ENCODE peak calls at places on chromosome X, in four cellular contexts. H is HepG2, F is GM23338, R is cardiac fibroblast. K is an unnamed sample.

GRCh38 chrX:34918856-34919255 is 23.7 kb upstream of the FAM47B start:
- DNase-seq in F (peak; percentile 68), H (peak; percentile 9), R (peak; percentile 67), K (peak; percentile 22)

GRCh38 chrX:79161655-79162054 is 17.2 kb downstream of the GPR174 start:
- DNase-seq in H (no peak), R (no peak), F (no peak), K (no peak)

GRCh38 chrX:108304210-108304609 is 134.0 kb downstream of the COL4A6 start:
- DNase-seq in F (peak; percentile 53), R (peak; percentile 50), H (no peak), K (no peak)

GRCh38 chrX:30577362-30577961 is at the start of gene TASL:
- DNase-seq in R (no peak), F (no peak), H (no peak), K (no peak)

GRCh38 chrX:2325076-2325784 is 175.5 kb downstream of the DHRSX start:
- DNase-seq in R (peak; percentile 87), H (no peak), F (no peak), K (peak; percentile 8)

GRCh38 chrX:104432321-104432720 is 133.7 kb upstream of the IL1RAPL2 start:
- DNase-seq in H (no peak), R (no peak), F (no peak), K (no peak)

GRCh38 chrX:153708415-153708814 is 15.8 kb downstream of the BCAP31 start:
- DNase-seq in R (peak; percentile 83), F (peak; percentile 73), H (peak; percentile 65), K (no peak)

GRCh38 chrX:137362583-137362982 is 203.3 kb upstream of the ZIC3 start:
- DNase-seq in F (no peak), R (no peak), H (peak; percentile 16), K (no peak)

GRCh38 chrX:71492086-71493065 is 40.5 kb upstream of the OGT start:
- DNase-seq in F (peak; percentile 39), R (peak; percentile 38), H (no peak), K (no peak)

GRCh38 chrX:40100537-40101429 is 3.0 kb upstream of the BCOR start:
- DNase-seq in F (no peak), R (no peak), H (no peak), K (no peak)

GRCh38 chrX:124771292-124771691 is 424.9 kb downstream of the SH2D1A start:
- DNase-seq in R (no peak), H (no peak), F (no peak), K (no peak)

DNA sequence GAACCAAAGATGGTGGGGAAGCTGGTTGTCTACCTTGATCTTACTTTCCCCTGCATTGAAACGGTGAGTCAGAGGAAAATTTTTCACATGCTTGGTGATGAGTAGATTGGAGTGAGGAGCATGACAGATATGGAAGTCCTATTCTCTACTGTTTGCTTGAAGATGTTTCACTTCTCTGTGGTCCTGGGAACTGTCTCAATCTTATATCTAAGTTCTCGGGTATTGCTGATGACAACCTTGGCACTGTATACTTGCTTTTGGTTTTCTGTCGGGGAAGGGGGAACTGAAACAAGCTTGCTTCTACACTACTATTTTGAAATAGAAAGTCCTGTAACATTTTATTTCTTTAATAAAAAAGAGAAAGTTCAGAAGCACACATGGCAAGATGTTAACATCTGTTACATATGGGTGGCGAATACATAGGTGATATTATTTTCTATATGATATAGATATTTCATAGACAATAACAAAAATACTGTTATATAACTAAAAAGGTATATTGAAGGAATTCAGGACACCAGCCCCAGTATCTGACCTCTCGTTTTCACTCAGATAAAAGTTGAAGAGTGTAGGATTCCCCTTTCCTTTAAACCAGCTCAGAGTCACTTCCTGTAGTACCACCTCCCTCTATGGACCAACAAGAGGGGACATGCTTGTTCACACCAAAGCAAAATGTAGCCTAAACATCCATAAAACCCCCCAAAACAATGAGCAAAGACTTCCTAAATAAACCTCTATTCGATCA is 88.8 kb downstream of the FMR1NB start:
- DNase-seq in F (no peak), R (no peak), H (no peak), K (no peak)
- TF ChIP-seq CTCF in F (no peak), R (no peak), H (no peak), K (no peak)

GRCh38 chrX:19554786-19555185 is 39.5 kb upstream of the MAP3K15 start:
- DNase-seq in H (no peak), F (no peak), R (peak; percentile 11), K (no peak)
- H3K4me3 ChIP-seq in H (no peak overlapping the region), F (no peak overlapping the region), R (no peak overlapping the region), K (no peak overlapping the region)

GRCh38 chrX:50988649-50989048 is 78.1 kb downstream of the BMP15 start:
- DNase-seq in R (peak; percentile 46), F (peak; percentile 49), H (no peak), K (no peak)
- TF ChIP-seq CTCF in R (peak; percentile 43), F (peak; percentile 64), H (peak; percentile 47), K (peak; percentile 62)

DNA sequence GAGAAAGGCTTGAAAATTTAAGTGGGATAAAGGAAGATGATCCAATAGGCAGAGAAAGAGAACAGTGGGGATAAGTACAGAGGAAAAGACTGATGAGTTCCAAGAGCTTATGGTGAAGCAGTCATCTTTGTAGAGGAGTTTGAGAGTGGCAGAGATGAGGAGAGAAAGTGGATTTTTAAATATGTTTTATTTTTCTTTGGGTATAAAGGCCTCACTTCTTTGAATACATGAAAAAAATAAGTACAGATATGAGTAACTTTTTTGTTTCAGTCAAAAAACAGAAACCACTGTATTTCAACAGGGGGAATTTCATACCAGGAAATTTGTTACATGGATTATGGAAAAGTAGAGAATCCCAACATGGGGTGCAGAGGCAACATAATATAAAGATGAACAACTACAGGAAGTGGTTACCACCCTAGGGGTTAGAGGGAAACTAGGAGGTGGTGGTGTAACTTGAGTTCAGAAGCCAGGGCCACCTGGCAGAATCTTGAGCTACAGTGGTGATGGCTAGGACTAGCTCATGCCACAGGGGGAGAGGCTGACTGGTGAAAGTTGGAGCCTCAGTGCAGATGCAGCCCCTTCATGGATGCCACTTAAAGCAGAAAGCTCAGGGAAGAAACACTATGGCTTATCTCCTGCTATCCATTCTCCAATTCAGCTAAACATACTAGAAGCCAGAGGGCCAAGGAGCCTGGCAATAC is 3.4 kb upstream of the CYBB start:
- DNase-seq in R (no peak), H (no peak), F (no peak), K (no peak)
- H3K4me3 ChIP-seq in R (no peak overlapping the region), H (no peak overlapping the region), F (no peak overlapping the region), K (no peak overlapping the region)

GRCh38 chrX:18895157-18895952 is 88.6 kb downstream of the PHKA2 start:
- DNase-seq in F (no peak), R (peak; percentile 71), H (no peak), K (no peak)
- TF ChIP-seq CTCF in F (no peak), R (peak; percentile 70), H (no peak), K (no peak)

GRCh38 chrX:15601932-15602331 is 1.2 kb upstream of the ACE2 start:
- DNase-seq in F (no peak), H (peak; percentile 83), R (no peak), K (no peak)

GRCh38 chrX:15600071-15600470 is 689 bp downstream of the ACE2 start:
- DNase-seq in H (no peak), R (no peak), F (no peak), K (no peak)

GRCh38 chrX:15594371-15594770 is 6.4 kb downstream of the ACE2 start:
- DNase-seq in R (no peak), H (no peak), F (no peak), K (no peak)

GRCh38 chrX:15600745-15601144 is at the start of gene ACE2:
- DNase-seq in F (no peak), R (no peak), H (no peak), K (no peak)

DNA sequence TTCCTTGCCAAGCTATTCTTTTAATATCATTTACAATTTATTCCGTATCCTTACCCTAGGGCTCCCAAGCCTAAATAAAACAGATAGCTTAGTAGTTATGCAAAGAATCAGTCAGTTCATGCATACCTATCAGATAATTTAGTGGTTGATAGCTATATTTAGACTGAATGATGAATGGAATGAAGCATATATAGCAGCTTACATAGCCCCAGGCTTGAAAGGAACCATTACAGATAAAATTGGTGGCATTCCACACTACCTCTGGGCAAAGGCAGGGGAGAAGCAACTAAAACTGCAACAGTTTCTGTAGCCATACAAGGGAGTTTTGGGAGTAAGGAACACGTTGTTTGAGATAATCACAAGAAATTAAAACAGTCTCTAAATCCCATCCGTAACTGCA is 2.7 kb downstream of the ACE2 start:
- DNase-seq in F (no peak), H (no peak), R (no peak), K (no peak)
- H3K4me3 ChIP-seq in F (no peak overlapping the region), H (no peak overlapping the region), R (no peak overlapping the region), K (no peak overlapping the region)

GRCh38 chrX:93538575-93538974 is 134.8 kb downstream of the NAP1L3 start:
- DNase-seq in H (no peak), F (peak; percentile 10), R (no peak), K (no peak)
- TF ChIP-seq CTCF in H (peak; percentile 23), F (no peak), R (no peak), K (peak; percentile 37)

GRCh38 chrX:10471426-10471825 is 149.0 kb downstream of the MID1 start:
- DNase-seq in H (no peak), F (no peak), R (no peak), K (no peak)

GRCh38 chrX:10479508-10479907 is 140.9 kb downstream of the MID1 start:
- DNase-seq in H (no peak), F (no peak), R (no peak), K (no peak)

GRCh38 chrX:10470009-10470408 is 150.4 kb downstream of the MID1 start:
- DNase-seq in R (no peak), H (no peak), F (no peak), K (peak; percentile 32)

GRCh38 chrX:10477525-10477924 is 142.9 kb downstream of the MID1 start:
- DNase-seq in F (no peak), H (peak; percentile 3), R (peak; percentile 34), K (no peak)

GRCh38 chrX:10474510-10474909 is 145.9 kb downstream of the MID1 start:
- DNase-seq in F (no peak), H (no peak), R (no peak), K (no peak)
- H3K4me3 ChIP-seq in F (no peak overlapping the region), H (no peak overlapping the region), R (no peak overlapping the region), K (no peak overlapping the region)

GRCh38 chrX:148133099-148133725 is 152.1 kb downstream of the FMR1NB start:
- DNase-seq in H (no peak), R (peak; percentile 5), F (peak; percentile 9), K (no peak)
- TF ChIP-seq CTCF in H (no peak), R (no peak), F (no peak), K (peak; percentile 25)

GRCh38 chrX:13570245-13570573 is 808 bp downstream of the EGFL6 start:
- DNase-seq in R (no peak), H (no peak), F (peak; percentile 2), K (no peak)
- H3K4me3 ChIP-seq in R (no peak overlapping the region), H (no peak overlapping the region), F (peak overlapping the region; percentile 60), K (no peak overlapping the region)

K was measured in LNCaP clone FGC.